ENCODE peak calls at places on chromosome 9, in seven cellular contexts. S is AG10803; B is CD4-positive, alpha-beta T cell; D is GM06990; G is foreskin fibroblast; O is suprapubic skin; M is CD8-positive, alpha-beta T cell. V is an unnamed sample.

GRCh38 chr9:108184941-108185340 is 670.8 kb downstream of the ACTL7B start:
- DNase-seq in M (no peak), D (no peak), O (no peak), G (peak), S (peak), B (no peak), V (peak)

GRCh38 chr9:103304797-103305196 is 309.7 kb downstream of the CYLC2 start:
- DNase-seq in S (no peak), B (no peak), M (no peak), G (no peak), D (no peak), O (no peak), V (no peak)

GRCh38 chr9:2271426-2271825 is 256.3 kb downstream of the SMARCA2 start:
- DNase-seq in M (no peak), G (no peak), B (no peak), S (peak), O (no peak), D (peak), V (no peak)

GRCh38 chr9:22009563-22009867 is 410 bp upstream of the CDKN2B start:
- DNase-seq in M (no peak), B (no peak), S (no peak), D (no peak), G (no peak), O (no peak), V (no peak)

GRCh38 chr9:69433426-69433825 is 108.4 kb downstream of the ENTREP1 start:
- DNase-seq in O (no peak), B (no peak), D (no peak), S (peak), M (no peak), G (peak), V (no peak)

GRCh38 chr9:89524888-89525385 is 27.0 kb upstream of the SEMA4D start:
- DNase-seq in B (no peak), G (no peak), M (no peak), O (no peak), S (no peak), D (no peak), V (no peak)

GRCh38 chr9:136717399-136717798 is 5.0 kb downstream of the DIPK1B start:
- DNase-seq in S (no peak), M (no peak), G (no peak), O (no peak), B (no peak), D (no peak), V (no peak)

GRCh38 chr9:33151007-33151557 is 16.1 kb downstream of the B4GALT1 start:
- DNase-seq in B (no peak), G (peak), D (no peak), S (peak), O (no peak), M (peak), V (no peak)

GRCh38 chr9:137924761-137925369 is 47.3 kb downstream of the CACNA1B start:
- DNase-seq in D (no peak), M (no peak), S (no peak), B (no peak), O (no peak), G (no peak), V (no peak)

GRCh38 chr9:125996671-125997509 is 249.7 kb downstream of the PBX3 start:
- DNase-seq in S (no peak), D (no peak), G (no peak), B (no peak), O (peak), M (no peak), V (no peak)

GRCh38 chr9:121217609-121218292 is 16.1 kb upstream of the RAB14 start:
- DNase-seq in O (no peak), S (no peak), B (no peak), G (peak), M (no peak), D (peak), V (no peak)

GRCh38 chr9:78614892-78615291 is 318.0 kb downstream of the PSAT1 start:
- DNase-seq in B (no peak), G (no peak), S (peak), O (no peak), M (no peak), D (no peak), V (no peak)

GRCh38 chr9:87324613-87325194 is 173.0 kb upstream of the DAPK1 start:
- DNase-seq in M (no peak), G (peak), S (peak), B (no peak), O (no peak), D (no peak), V (no peak)

GRCh38 chr9:80020530-80020929 is 448.8 kb downstream of the TLE4 start:
- DNase-seq in O (no peak), G (no peak), B (no peak), S (no peak), M (no peak), D (peak), V (no peak)

GRCh38 chr9:90060256-90060655 is 455.4 kb downstream of the GADD45G start:
- DNase-seq in O (no peak), G (no peak), B (no peak), D (no peak), S (no peak), M (no peak), V (no peak)

GRCh38 chr9:3664044-3664443 is 138.2 kb upstream of the RFX3 start:
- DNase-seq in M (no peak), G (no peak), D (no peak), O (no peak), B (no peak), S (peak), V (no peak)

GRCh38 chr9:137678202-137678601 is 59.4 kb downstream of the EHMT1 start:
- DNase-seq in G (no peak), S (no peak), M (no peak), B (no peak), D (no peak), O (no peak), V (no peak)

GRCh38 chr9:24500761-24501160 is 44.9 kb downstream of the IZUMO3 start:
- DNase-seq in O (no peak), B (no peak), S (no peak), G (no peak), M (no peak), D (no peak), V (no peak)

GRCh38 chr9:31824860-31825259 is 559.6 kb upstream of the ACO1 start:
- DNase-seq in D (no peak), B (no peak), O (no peak), M (no peak), G (no peak), S (no peak), V (no peak)

GRCh38 chr9:93010056-93010455 is 48.4 kb upstream of the SUSD3 start:
- DNase-seq in S (no peak), D (no peak), O (no peak), B (no peak), G (no peak), M (no peak), V (no peak)

GRCh38 chr9:1100192-1100591 is 50.0 kb downstream of the DMRT2 start:
- DNase-seq in S (no peak), O (no peak), G (no peak), M (no peak), B (no peak), D (no peak), V (no peak)

GRCh38 chr9:4781408-4781807 is 11.3 kb upstream of the RCL1 start:
- DNase-seq in S (peak), D (no peak), G (peak), B (no peak), M (no peak), O (no peak), V (no peak)

GRCh38 chr9:136190656-136191548 is 14.0 kb downstream of the LHX3 start:
- DNase-seq in G (no peak), O (no peak), M (no peak), S (no peak), B (no peak), D (no peak), V (no peak)

GRCh38 chr9:69131682-69132081 is 42.4 kb upstream of the TJP2 start:
- DNase-seq in G (peak), D (no peak), B (no peak), O (no peak), M (no peak), S (peak), V (peak)

GRCh38 chr9:97387936-97388684 is 23.8 kb upstream of the TDRD7 start:
- DNase-seq in O (no peak), M (no peak), D (no peak), S (no peak), B (no peak), G (no peak), V (no peak)

GRCh38 chr9:120783611-120784047 is 9.6 kb downstream of the FBXW2 start:
- DNase-seq in O (no peak), S (peak), D (no peak), G (peak), M (no peak), B (no peak), V (no peak)

GRCh38 chr9:134683714-134684374 is 42.2 kb downstream of the COL5A1 start:
- DNase-seq in M (no peak), O (no peak), G (peak), B (no peak), S (peak), D (no peak), V (no peak)

GRCh38 chr9:33107762-33108161 is 31.3 kb upstream of the SMU1 start:
- DNase-seq in B (no peak), D (no peak), M (no peak), G (no peak), O (no peak), S (no peak), V (no peak)

GRCh38 chr9:113737414-113738271 is 138.5 kb upstream of the ZNF618 start:
- DNase-seq in G (peak), O (no peak), S (peak), D (no peak), M (peak), B (no peak), V (peak)

GRCh38 chr9:95409650-95410426 is 92.3 kb upstream of the FANCC start:
- DNase-seq in S (peak), M (no peak), G (peak), B (no peak), O (no peak), D (no peak), V (no peak)

GRCh38 chr9:17342696-17343095 is 207.9 kb downstream of the CNTLN start:
- DNase-seq in M (no peak), D (no peak), O (no peak), S (no peak), B (no peak), G (no peak), V (no peak)

GRCh38 chr9:36142510-36143161 is 6.1 kb downstream of the GLIPR2 start:
- DNase-seq in O (no peak), D (no peak), B (no peak), M (no peak), G (no peak), S (no peak), V (no peak)

GRCh38 chr9:97501972-97502221 is 431 bp downstream of the TMOD1 start:
- DNase-seq in D (peak), S (no peak), O (no peak), M (no peak), B (no peak), G (no peak), V (no peak)

GRCh38 chr9:17068671-17069070 is 66.2 kb upstream of the CNTLN start:
- DNase-seq in B (no peak), G (no peak), S (no peak), M (no peak), D (no peak), O (no peak), V (no peak)

GRCh38 chr9:126588491-126589168 is 25.1 kb upstream of the LMX1B start:
- DNase-seq in O (no peak), G (no peak), S (no peak), D (no peak), M (no peak), B (no peak), V (no peak)

GRCh38 chr9:104810421-104811339 is 46.8 kb downstream of the NIPSNAP3B start:
- DNase-seq in D (no peak), G (peak), B (no peak), S (peak), O (no peak), M (no peak), V (peak)

GRCh38 chr9:97572196-97572891 is 60.8 kb downstream of the TSTD2 start:
- DNase-seq in D (no peak), M (no peak), O (no peak), S (no peak), G (no peak), B (no peak), V (no peak)

GRCh38 chr9:97866848-97867247 is 13.8 kb downstream of the FOXE1 start:
- DNase-seq in D (peak), S (no peak), O (no peak), M (no peak), B (no peak), G (no peak), V (no peak)

GRCh38 chr9:134621558-134622110 is 20.0 kb upstream of the COL5A1 start:
- DNase-seq in D (no peak), B (no peak), O (peak), S (no peak), G (no peak), M (no peak), V (no peak)

GRCh38 chr9:132944294-132945185 is at the start of gene TSC1:
- DNase-seq in O (peak), M (peak), S (peak), G (peak), D (peak), B (peak), V (peak)
- TF ChIP-seq CTCF in O (no peak), M (no peak), S (no peak), G (no peak), D (no peak), B (no peak), V (no peak)

DNA sequence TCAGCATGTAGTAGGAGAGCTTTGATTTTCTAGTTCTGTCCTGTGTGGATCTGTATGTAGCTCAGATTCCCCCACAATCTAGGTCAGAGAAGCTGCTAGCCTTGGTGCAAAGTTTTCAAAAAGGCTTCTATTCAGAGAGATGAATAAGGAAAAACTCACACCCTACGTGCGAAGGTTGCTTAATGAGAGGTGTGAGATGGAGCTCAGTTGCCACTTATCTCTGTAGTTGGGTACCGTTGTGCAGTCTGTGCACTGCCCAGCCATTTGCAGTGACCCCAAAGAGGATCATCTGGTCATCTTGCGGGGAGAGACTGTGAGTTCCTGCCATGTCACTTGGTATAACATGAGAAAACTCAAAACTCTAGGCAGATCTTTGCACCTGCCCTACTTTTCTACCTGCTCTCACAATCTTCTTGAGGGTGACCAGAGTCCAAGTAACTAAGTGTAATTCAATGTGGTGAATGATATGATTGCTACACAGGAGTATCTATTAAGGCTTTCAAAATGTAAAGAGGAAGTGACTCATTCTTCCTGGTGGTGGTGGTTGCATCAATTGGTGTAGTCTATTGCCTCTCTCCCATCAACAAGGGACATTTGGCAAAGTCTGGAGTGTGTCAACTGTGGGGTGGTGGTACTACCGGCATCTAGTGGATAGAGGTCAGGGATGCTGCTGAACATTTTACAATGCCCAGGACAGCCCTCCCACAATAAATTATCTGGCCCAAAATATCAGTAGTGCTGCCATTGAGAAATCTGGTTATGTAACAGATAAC is 65.2 kb downstream of the TMC1 start:
- DNase-seq in M (no peak), S (peak), O (peak), B (peak), G (peak), D (no peak), V (peak)
- TF ChIP-seq CTCF in M (no peak), S (peak), O (no peak), B (no peak), G (no peak), D (no peak), V (no peak)

GRCh38 chr9:127966416-127967150 is 14.2 kb downstream of the EEIG1 start:
- DNase-seq in B (no peak), O (peak), D (no peak), G (no peak), M (no peak), S (no peak), V (no peak)
- TF ChIP-seq CTCF in B (no peak), O (no peak), D (no peak), G (no peak), M (no peak), S (no peak), V (no peak)

GRCh38 chr9:124754289-124754688 is 16.8 kb downstream of the NR6A1 start:
- DNase-seq in M (no peak), B (no peak), O (no peak), G (no peak), S (peak), D (no peak), V (no peak)
- TF ChIP-seq CTCF in M (no peak), B (no peak), O (no peak), G (peak), S (peak), D (peak), V (no peak)

DNA sequence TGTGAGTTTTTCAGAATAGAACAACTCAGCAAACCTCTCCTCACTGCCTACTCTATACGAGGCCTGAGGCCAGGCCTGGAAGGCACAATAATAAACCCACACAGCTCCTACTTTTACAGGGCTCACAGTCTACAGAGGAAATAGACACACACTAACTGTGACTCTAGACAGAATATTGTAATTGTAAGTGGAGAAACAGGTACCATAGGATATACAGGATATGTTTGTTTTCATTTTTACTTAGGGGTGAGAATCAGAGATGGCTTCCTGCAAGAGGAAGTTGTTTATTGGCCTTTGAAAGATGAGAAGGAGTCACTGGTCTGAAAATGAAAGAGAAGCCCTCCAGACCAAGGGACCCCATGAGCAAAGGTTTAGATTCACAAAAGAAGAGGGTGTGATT is 35.8 kb upstream of the TGFBR1 start:
- DNase-seq in M (no peak), B (no peak), G (no peak), O (no peak), D (no peak), S (no peak), V (no peak)
- TF ChIP-seq CTCF in M (no peak), B (no peak), G (no peak), O (no peak), D (no peak), S (no peak), V (no peak)

GRCh38 chr9:34928921-34929320 is 29.2 kb upstream of the PHF24 start:
- DNase-seq in S (no peak), M (no peak), D (no peak), B (no peak), O (no peak), G (no peak), V (no peak)

GRCh38 chr9:34927061-34927460 is 31.0 kb upstream of the PHF24 start:
- DNase-seq in O (no peak), G (no peak), D (no peak), S (no peak), B (no peak), M (no peak), V (no peak)

DNA sequence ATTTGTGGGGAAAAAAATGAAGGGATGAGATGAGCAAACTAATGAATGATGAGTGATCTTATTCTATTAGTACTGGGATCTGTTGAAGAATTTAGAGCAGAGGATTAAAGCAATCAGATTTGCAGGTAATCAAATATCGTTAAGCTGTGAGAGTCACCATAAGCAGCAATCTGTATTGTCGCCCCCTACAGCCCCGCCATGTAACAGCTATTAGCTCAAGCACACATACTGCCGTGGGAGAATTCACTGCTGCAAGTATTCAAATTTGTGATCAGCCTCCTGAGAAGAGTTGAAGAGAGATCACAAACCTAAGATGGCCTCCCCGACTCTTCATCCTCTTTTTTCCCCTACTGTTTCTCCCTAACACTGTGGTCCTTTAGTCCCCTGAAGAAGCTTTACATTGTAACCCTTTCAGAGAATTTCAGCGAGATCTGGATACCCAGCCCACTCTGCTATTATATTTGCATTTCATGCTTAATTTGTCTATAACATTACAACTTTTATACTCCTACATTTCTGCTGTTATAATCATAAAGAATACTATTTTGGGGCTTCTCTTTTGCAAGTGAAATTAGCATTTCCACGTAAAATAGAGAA is 28.5 kb upstream of the PHF24 start:
- DNase-seq in G (no peak), M (peak), O (no peak), B (peak), D (no peak), S (peak), V (peak)
- TF ChIP-seq CTCF in G (peak), M (peak), O (no peak), B (peak), D (peak), S (peak), V (peak)

DNA sequence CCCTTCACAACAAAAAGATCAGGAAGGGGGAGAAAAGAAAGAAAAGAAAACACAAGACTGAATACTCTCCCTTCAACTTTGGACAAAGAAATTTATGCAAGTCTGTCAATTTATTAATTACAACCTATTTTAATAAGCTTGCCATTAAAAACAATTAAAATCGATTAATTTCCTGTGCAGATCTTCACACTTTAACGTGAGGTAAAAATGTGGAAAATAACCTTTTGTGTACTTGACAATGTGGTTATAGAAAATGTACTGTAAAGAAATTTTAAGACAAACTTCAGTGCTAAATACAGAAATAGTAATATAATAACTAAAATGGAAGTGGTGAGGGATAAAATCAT is 2.7 kb upstream of the MLLT3 start:
- DNase-seq in B (no peak), D (no peak), O (no peak), M (no peak), G (no peak), S (no peak), V (no peak)
- TF ChIP-seq CTCF in B (peak), D (no peak), O (no peak), M (peak), G (no peak), S (no peak), V (no peak)

V was measured in Calu3.